ENCODE peak calls at places on chromosome 13, in ten cellular contexts. One of them, this sample, is unnamed.

GRCh38 chr13:51881296-51881695 is 19.5 kb downstream of the CCDC70 start:
- DNase-seq in prostate gland: no peak
- DNase-seq in uterus: no peak
- DNase-seq in neural progenitor cell: no peak
- DNase-seq in heart right ventricle: no peak
- DNase-seq in lung: no peak
- DNase-seq in CD4-positive, alpha-beta memory T cell: no peak
- DNase-seq in heart left ventricle: no peak
- DNase-seq in right atrium auricular region: no peak
- DNase-seq in astrocyte: no peak
- DNase-seq in this sample: no peak

GRCh38 chr13:105048685-105049084 is 1486.8 kb downstream of the EFNB2 start:
- DNase-seq in astrocyte: no peak
- DNase-seq in lung: no peak
- DNase-seq in neural progenitor cell: no peak
- DNase-seq in uterus: no peak
- DNase-seq in prostate gland: no peak
- DNase-seq in CD4-positive, alpha-beta memory T cell: no peak
- DNase-seq in right atrium auricular region: no peak
- DNase-seq in heart left ventricle: no peak
- DNase-seq in heart right ventricle: no peak
- DNase-seq in this sample: no peak

GRCh38 chr13:28582892-28583240 is 76.1 kb upstream of the POMP start:
- DNase-seq in heart left ventricle: no peak
- DNase-seq in CD4-positive, alpha-beta memory T cell: no peak
- DNase-seq in heart right ventricle: no peak
- DNase-seq in astrocyte: no peak
- DNase-seq in neural progenitor cell: no peak
- DNase-seq in prostate gland: no peak
- DNase-seq in uterus: no peak
- DNase-seq in right atrium auricular region: no peak
- DNase-seq in lung: no peak
- DNase-seq in this sample: no peak

GRCh38 chr13:99484405-99484981 is 16.8 kb upstream of the TM9SF2 start:
- DNase-seq in astrocyte: peak; percentile 25
- DNase-seq in prostate gland: no peak
- DNase-seq in heart right ventricle: no peak
- DNase-seq in lung: no peak
- DNase-seq in neural progenitor cell: no peak
- DNase-seq in right atrium auricular region: no peak
- DNase-seq in CD4-positive, alpha-beta memory T cell: no peak
- DNase-seq in heart left ventricle: no peak
- DNase-seq in uterus: no peak
- DNase-seq in this sample: peak; percentile 31

GRCh38 chr13:114100446-114101320 is 31.7 kb downstream of the RASA3 start:
- DNase-seq in astrocyte: no peak
- DNase-seq in right atrium auricular region: peak; percentile 61
- DNase-seq in heart left ventricle: peak; percentile 30
- DNase-seq in prostate gland: no peak
- DNase-seq in uterus: peak; percentile 20
- DNase-seq in CD4-positive, alpha-beta memory T cell: no peak
- DNase-seq in lung: no peak
- DNase-seq in neural progenitor cell: no peak
- DNase-seq in heart right ventricle: no peak
- DNase-seq in this sample: no peak

GRCh38 chr13:27644302-27644701 is 22.6 kb downstream of the POLR1D start:
- DNase-seq in lung: no peak
- DNase-seq in heart right ventricle: no peak
- DNase-seq in CD4-positive, alpha-beta memory T cell: no peak
- DNase-seq in neural progenitor cell: no peak
- DNase-seq in astrocyte: peak; percentile 95
- DNase-seq in prostate gland: peak; percentile 18
- DNase-seq in uterus: no peak
- DNase-seq in heart left ventricle: no peak
- DNase-seq in right atrium auricular region: no peak
- DNase-seq in this sample: no peak

GRCh38 chr13:100097821-100098220 is 8.9 kb downstream of the PCCA start:
- DNase-seq in heart right ventricle: no peak
- DNase-seq in right atrium auricular region: no peak
- DNase-seq in CD4-positive, alpha-beta memory T cell: no peak
- DNase-seq in prostate gland: no peak
- DNase-seq in neural progenitor cell: no peak
- DNase-seq in uterus: no peak
- DNase-seq in lung: no peak
- DNase-seq in heart left ventricle: no peak
- DNase-seq in astrocyte: no peak
- DNase-seq in this sample: no peak

GRCh38 chr13:95948646-95949045 is 104.6 kb downstream of the UGGT2 start:
- DNase-seq in astrocyte: peak; percentile 6
- DNase-seq in heart right ventricle: no peak
- DNase-seq in heart left ventricle: no peak
- DNase-seq in prostate gland: no peak
- DNase-seq in right atrium auricular region: no peak
- DNase-seq in uterus: no peak
- DNase-seq in lung: no peak
- DNase-seq in CD4-positive, alpha-beta memory T cell: no peak
- DNase-seq in neural progenitor cell: no peak
- DNase-seq in this sample: no peak

GRCh38 chr13:41780736-41781708 is 179.9 kb downstream of the VWA8 start:
- DNase-seq in astrocyte: peak; percentile 88
- DNase-seq in neural progenitor cell: no peak
- DNase-seq in heart left ventricle: no peak
- DNase-seq in prostate gland: no peak
- DNase-seq in CD4-positive, alpha-beta memory T cell: no peak
- DNase-seq in lung: no peak
- DNase-seq in heart right ventricle: peak; percentile 11
- DNase-seq in right atrium auricular region: no peak
- DNase-seq in uterus: no peak
- DNase-seq in this sample: no peak

GRCh38 chr13:95153647-95154405 is 147.4 kb downstream of the ABCC4 start:
- DNase-seq in astrocyte: peak; percentile 9
- DNase-seq in neural progenitor cell: no peak
- DNase-seq in heart left ventricle: no peak
- DNase-seq in heart right ventricle: no peak
- DNase-seq in uterus: no peak
- DNase-seq in right atrium auricular region: no peak
- DNase-seq in prostate gland: no peak
- DNase-seq in CD4-positive, alpha-beta memory T cell: no peak
- DNase-seq in lung: no peak
- DNase-seq in this sample: peak; percentile 14

GRCh38 chr13:100483836-100484381 is 104.7 kb downstream of the GGACT start:
- DNase-seq in lung: no peak
- DNase-seq in right atrium auricular region: no peak
- DNase-seq in prostate gland: no peak
- DNase-seq in uterus: no peak
- DNase-seq in astrocyte: no peak
- DNase-seq in CD4-positive, alpha-beta memory T cell: no peak
- DNase-seq in heart right ventricle: no peak
- DNase-seq in heart left ventricle: no peak
- DNase-seq in neural progenitor cell: no peak
- DNase-seq in this sample: no peak

GRCh38 chr13:29926077-29926476 is 75.7 kb upstream of the UBL3 start:
- DNase-seq in right atrium auricular region: no peak
- DNase-seq in uterus: no peak
- DNase-seq in heart right ventricle: no peak
- DNase-seq in lung: no peak
- DNase-seq in neural progenitor cell: no peak
- DNase-seq in CD4-positive, alpha-beta memory T cell: no peak
- DNase-seq in prostate gland: no peak
- DNase-seq in heart left ventricle: no peak
- DNase-seq in astrocyte: no peak
- DNase-seq in this sample: no peak
- H3K27ac ChIP-seq in right atrium auricular region: peak overlapping the region; percentile 56
- H3K27ac ChIP-seq in uterus: no peak overlapping the region
- H3K27ac ChIP-seq in heart right ventricle: no peak overlapping the region
- H3K27ac ChIP-seq in lung: peak overlapping the region; percentile 71
- H3K27ac ChIP-seq in neural progenitor cell: no peak overlapping the region
- H3K27ac ChIP-seq in CD4-positive, alpha-beta memory T cell: no peak overlapping the region
- H3K27ac ChIP-seq in prostate gland: no peak overlapping the region
- H3K27ac ChIP-seq in heart left ventricle: no peak overlapping the region
- H3K27ac ChIP-seq in astrocyte: no peak overlapping the region
- H3K27ac ChIP-seq in this sample: peak overlapping the region; percentile 53

DNA sequence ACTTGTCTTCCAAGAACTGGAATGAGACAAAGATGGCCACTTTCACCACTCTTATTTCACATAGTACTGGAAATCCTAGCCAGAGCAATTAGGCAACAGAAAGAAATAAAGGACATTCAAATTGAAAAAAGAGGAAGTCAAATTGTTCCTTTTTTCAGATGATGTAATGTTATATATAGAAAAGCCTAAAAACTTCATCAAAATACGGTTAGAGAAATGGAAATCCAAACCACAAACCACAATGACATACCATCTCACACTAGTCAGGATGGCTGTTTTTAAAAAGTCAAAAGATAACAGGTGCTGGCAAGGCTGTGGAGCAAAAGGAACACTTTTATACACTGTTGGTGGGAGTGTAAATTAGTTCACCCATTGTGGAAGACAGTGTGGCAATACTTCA is 113.3 kb upstream of the SPRY2 start:
- DNase-seq in right atrium auricular region: no peak
- DNase-seq in heart right ventricle: no peak
- DNase-seq in astrocyte: peak; percentile 65
- DNase-seq in neural progenitor cell: no peak
- DNase-seq in uterus: no peak
- DNase-seq in heart left ventricle: no peak
- DNase-seq in prostate gland: no peak
- DNase-seq in CD4-positive, alpha-beta memory T cell: no peak
- DNase-seq in lung: no peak
- DNase-seq in this sample: no peak
- H3K4me3 ChIP-seq in right atrium auricular region: no peak overlapping the region
- H3K4me3 ChIP-seq in heart right ventricle: no peak overlapping the region
- H3K4me3 ChIP-seq in astrocyte: no peak overlapping the region
- H3K4me3 ChIP-seq in neural progenitor cell: no peak overlapping the region
- H3K4me3 ChIP-seq in uterus: no peak overlapping the region
- H3K4me3 ChIP-seq in heart left ventricle: no peak overlapping the region
- H3K4me3 ChIP-seq in prostate gland: no peak overlapping the region
- H3K4me3 ChIP-seq in CD4-positive, alpha-beta memory T cell: no peak overlapping the region
- H3K4me3 ChIP-seq in lung: no peak overlapping the region
- H3K4me3 ChIP-seq in this sample: no peak overlapping the region

GRCh38 chr13:57946361-57946760 is 314.8 kb downstream of the PCDH17 start:
- DNase-seq in heart right ventricle: no peak
- DNase-seq in lung: no peak
- DNase-seq in right atrium auricular region: no peak
- DNase-seq in heart left ventricle: no peak
- DNase-seq in neural progenitor cell: no peak
- DNase-seq in CD4-positive, alpha-beta memory T cell: no peak
- DNase-seq in uterus: no peak
- DNase-seq in astrocyte: no peak
- DNase-seq in prostate gland: no peak
- DNase-seq in this sample: no peak

GRCh38 chr13:57948884-57949283 is 317.3 kb downstream of the PCDH17 start:
- DNase-seq in neural progenitor cell: no peak
- DNase-seq in prostate gland: no peak
- DNase-seq in CD4-positive, alpha-beta memory T cell: no peak
- DNase-seq in heart left ventricle: no peak
- DNase-seq in astrocyte: no peak
- DNase-seq in lung: no peak
- DNase-seq in uterus: no peak
- DNase-seq in heart right ventricle: no peak
- DNase-seq in right atrium auricular region: no peak
- DNase-seq in this sample: no peak
- H3K36me3 ChIP-seq in neural progenitor cell: no peaks in the 10 kb centered on the region
- H3K36me3 ChIP-seq in prostate gland: no peaks in the 10 kb centered on the region
- H3K36me3 ChIP-seq in CD4-positive, alpha-beta memory T cell: no peaks in the 10 kb centered on the region
- H3K36me3 ChIP-seq in heart left ventricle: no peaks in the 10 kb centered on the region
- H3K36me3 ChIP-seq in astrocyte: no peaks in the 10 kb centered on the region
- H3K36me3 ChIP-seq in lung: no peaks in the 10 kb centered on the region
- H3K36me3 ChIP-seq in uterus: no peaks in the 10 kb centered on the region
- H3K36me3 ChIP-seq in heart right ventricle: no peaks in the 10 kb centered on the region
- H3K36me3 ChIP-seq in right atrium auricular region: no peaks in the 10 kb centered on the region
- H3K36me3 ChIP-seq in this sample: no peaks in the 10 kb centered on the region

DNA sequence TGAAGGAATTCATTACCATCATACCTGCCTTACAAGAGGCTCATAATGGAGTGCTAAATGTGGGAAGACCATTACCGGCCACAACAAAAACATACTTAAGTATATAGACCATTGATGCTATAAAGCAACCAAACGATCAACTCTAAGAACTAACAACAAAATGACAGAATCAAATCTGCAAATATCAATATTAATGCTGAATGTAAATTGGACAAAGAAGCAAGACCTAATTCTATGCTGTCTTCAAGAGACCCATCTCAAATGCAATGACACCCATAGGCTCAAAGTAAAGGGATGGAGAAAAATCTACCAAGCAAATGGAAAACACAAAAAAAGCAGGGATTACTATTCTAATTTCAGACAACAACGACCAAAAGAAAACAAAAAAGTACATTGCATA is 52.3 kb upstream of the GPC6 start:
- DNase-seq in prostate gland: no peak
- DNase-seq in uterus: no peak
- DNase-seq in astrocyte: no peak
- DNase-seq in heart left ventricle: no peak
- DNase-seq in heart right ventricle: no peak
- DNase-seq in CD4-positive, alpha-beta memory T cell: no peak
- DNase-seq in lung: no peak
- DNase-seq in right atrium auricular region: no peak
- DNase-seq in neural progenitor cell: no peak
- DNase-seq in this sample: no peak
- H3K27ac ChIP-seq in prostate gland: no peak overlapping the region
- H3K27ac ChIP-seq in uterus: no peak overlapping the region
- H3K27ac ChIP-seq in astrocyte: no peak overlapping the region
- H3K27ac ChIP-seq in heart left ventricle: no peak overlapping the region
- H3K27ac ChIP-seq in heart right ventricle: no peak overlapping the region
- H3K27ac ChIP-seq in CD4-positive, alpha-beta memory T cell: no peak overlapping the region
- H3K27ac ChIP-seq in lung: no peak overlapping the region
- H3K27ac ChIP-seq in right atrium auricular region: no peak overlapping the region
- H3K27ac ChIP-seq in neural progenitor cell: no peak overlapping the region
- H3K27ac ChIP-seq in this sample: no peak overlapping the region

GRCh38 chr13:30408319-30409101 is 13.8 kb upstream of the UBE2L5 start:
- DNase-seq in prostate gland: peak; percentile 94
- DNase-seq in astrocyte: peak; percentile 77
- DNase-seq in uterus: peak; percentile 95
- DNase-seq in neural progenitor cell: peak; percentile 96
- DNase-seq in heart right ventricle: peak; percentile 95
- DNase-seq in CD4-positive, alpha-beta memory T cell: peak; percentile 87
- DNase-seq in heart left ventricle: peak; percentile 95
- DNase-seq in lung: peak; percentile 95
- DNase-seq in right atrium auricular region: peak; percentile 97
- DNase-seq in this sample: peak; percentile 94
- H3K4me3 ChIP-seq in prostate gland: peak overlapping the region; percentile 29
- H3K4me3 ChIP-seq in astrocyte: peak overlapping the region; percentile 34
- H3K4me3 ChIP-seq in uterus: peak overlapping the region; percentile 2
- H3K4me3 ChIP-seq in neural progenitor cell: no peak overlapping the region
- H3K4me3 ChIP-seq in heart right ventricle: peak overlapping the region; percentile 51
- H3K4me3 ChIP-seq in CD4-positive, alpha-beta memory T cell: peak overlapping the region; percentile 33
- H3K4me3 ChIP-seq in heart left ventricle: peak overlapping the region; percentile 60
- H3K4me3 ChIP-seq in lung: no peak overlapping the region
- H3K4me3 ChIP-seq in right atrium auricular region: peak overlapping the region; percentile 45
- H3K4me3 ChIP-seq in this sample: no peak overlapping the region

DNA sequence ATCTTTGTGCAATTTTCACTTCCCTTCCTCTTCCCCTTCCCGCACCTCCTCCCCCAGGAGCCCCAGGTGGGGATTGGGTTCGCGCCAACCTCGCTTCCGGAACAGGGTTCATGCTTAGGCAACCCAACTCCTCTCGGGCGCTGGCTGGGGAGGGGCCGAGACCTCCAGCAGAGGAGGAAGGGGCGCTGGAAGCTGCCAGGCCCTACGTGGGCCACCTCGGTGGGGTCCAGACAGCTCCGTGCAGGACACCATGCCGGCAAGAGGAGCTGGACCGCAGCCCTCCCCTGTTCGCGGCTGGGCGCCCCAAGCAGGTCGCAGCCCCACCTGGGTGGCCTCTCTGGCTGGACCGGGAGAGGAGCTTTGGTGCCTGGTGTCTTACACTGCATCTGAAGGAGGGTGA is 91.1 kb downstream of the SPACA7 start:
- DNase-seq in CD4-positive, alpha-beta memory T cell: no peak
- DNase-seq in uterus: no peak
- DNase-seq in neural progenitor cell: no peak
- DNase-seq in lung: no peak
- DNase-seq in right atrium auricular region: no peak
- DNase-seq in astrocyte: no peak
- DNase-seq in prostate gland: no peak
- DNase-seq in heart left ventricle: no peak
- DNase-seq in heart right ventricle: no peak
- DNase-seq in this sample: no peak
- H3K36me3 ChIP-seq in CD4-positive, alpha-beta memory T cell: no peaks in the 10 kb centered on the region
- H3K36me3 ChIP-seq in uterus: no peaks in the 10 kb centered on the region
- H3K36me3 ChIP-seq in neural progenitor cell: no peaks in the 10 kb centered on the region
- H3K36me3 ChIP-seq in lung: no peaks in the 10 kb centered on the region
- H3K36me3 ChIP-seq in right atrium auricular region: no peaks in the 10 kb centered on the region
- H3K36me3 ChIP-seq in astrocyte: no peaks in the 10 kb centered on the region
- H3K36me3 ChIP-seq in prostate gland: no peaks in the 10 kb centered on the region
- H3K36me3 ChIP-seq in heart left ventricle: no peaks in the 10 kb centered on the region
- H3K36me3 ChIP-seq in heart right ventricle: no peaks in the 10 kb centered on the region
- H3K36me3 ChIP-seq in this sample: no peaks in the 10 kb centered on the region

This sample was measured in small intestine.